ENCODE peak calls at places on chromosomes 3 and 15, in seven cellular contexts. One of them, this sample, is unnamed.

GRCh38 chr3:171261487-171261886 is 198.7 kb downstream of the TNIK start:
- DNase-seq in activated CD4-positive, alpha-beta T cell treated with anti-CD3 and anti-CD28 coated beads for 48 hours: no peak
- DNase-seq in activated gamma-delta T cell treated with Interleukin-2 at 50 U/mL for 16 hours: no peak
- DNase-seq in H54: peak
- DNase-seq in fibroblast of the aortic adventitia: no peak
- DNase-seq in D341Med: no peak
- DNase-seq in stimulated activated CD4-positive, alpha-beta T cell treated with anti-CD3 and anti-CD28 coated beads, Interleukin-12 subunit alpha, Interleukin-12 subunit beta, amount 100 ng/mL, for 4 hours: no peak
- DNase-seq in this sample: no peak

GRCh38 chr3:80554304-80554703 is 786.5 kb upstream of the ROBO1 start:
- DNase-seq in activated CD4-positive, alpha-beta T cell treated with anti-CD3 and anti-CD28 coated beads for 48 hours: no peak
- DNase-seq in activated gamma-delta T cell treated with Interleukin-2 at 50 U/mL for 16 hours: no peak
- DNase-seq in H54: no peak
- DNase-seq in fibroblast of the aortic adventitia: no peak
- DNase-seq in D341Med: no peak
- DNase-seq in stimulated activated CD4-positive, alpha-beta T cell treated with anti-CD3 and anti-CD28 coated beads, Interleukin-12 subunit alpha, Interleukin-12 subunit beta, amount 100 ng/mL, for 4 hours: no peak
- DNase-seq in this sample: no peak

GRCh38 chr3:141353652-141354495 is 14.4 kb upstream of the ZBTB38 start:
- DNase-seq in activated CD4-positive, alpha-beta T cell treated with anti-CD3 and anti-CD28 coated beads for 48 hours: no peak
- DNase-seq in activated gamma-delta T cell treated with Interleukin-2 at 50 U/mL for 16 hours: no peak
- DNase-seq in H54: no peak
- DNase-seq in fibroblast of the aortic adventitia: peak
- DNase-seq in D341Med: peak
- DNase-seq in stimulated activated CD4-positive, alpha-beta T cell treated with anti-CD3 and anti-CD28 coated beads, Interleukin-12 subunit alpha, Interleukin-12 subunit beta, amount 100 ng/mL, for 4 hours: no peak
- DNase-seq in this sample: no peak

GRCh38 chr3:110955301-110955880 is 116.2 kb upstream of the NECTIN3 start:
- DNase-seq in activated CD4-positive, alpha-beta T cell treated with anti-CD3 and anti-CD28 coated beads for 48 hours: no peak
- DNase-seq in activated gamma-delta T cell treated with Interleukin-2 at 50 U/mL for 16 hours: no peak
- DNase-seq in H54: no peak
- DNase-seq in fibroblast of the aortic adventitia: peak
- DNase-seq in D341Med: no peak
- DNase-seq in stimulated activated CD4-positive, alpha-beta T cell treated with anti-CD3 and anti-CD28 coated beads, Interleukin-12 subunit alpha, Interleukin-12 subunit beta, amount 100 ng/mL, for 4 hours: no peak
- DNase-seq in this sample: no peak

GRCh38 chr3:114746502-114746901 is 400.6 kb downstream of the ZBTB20 start:
- DNase-seq in activated CD4-positive, alpha-beta T cell treated with anti-CD3 and anti-CD28 coated beads for 48 hours: no peak
- DNase-seq in activated gamma-delta T cell treated with Interleukin-2 at 50 U/mL for 16 hours: no peak
- DNase-seq in H54: no peak
- DNase-seq in fibroblast of the aortic adventitia: peak
- DNase-seq in D341Med: no peak
- DNase-seq in stimulated activated CD4-positive, alpha-beta T cell treated with anti-CD3 and anti-CD28 coated beads, Interleukin-12 subunit alpha, Interleukin-12 subunit beta, amount 100 ng/mL, for 4 hours: no peak
- DNase-seq in this sample: no peak

GRCh38 chr3:173584093-173584833 is 186.7 kb downstream of the NLGN1 start:
- DNase-seq in activated CD4-positive, alpha-beta T cell treated with anti-CD3 and anti-CD28 coated beads for 48 hours: peak
- DNase-seq in activated gamma-delta T cell treated with Interleukin-2 at 50 U/mL for 16 hours: no peak
- DNase-seq in H54: no peak
- DNase-seq in fibroblast of the aortic adventitia: peak
- DNase-seq in D341Med: peak
- DNase-seq in stimulated activated CD4-positive, alpha-beta T cell treated with anti-CD3 and anti-CD28 coated beads, Interleukin-12 subunit alpha, Interleukin-12 subunit beta, amount 100 ng/mL, for 4 hours: no peak
- DNase-seq in this sample: no peak

GRCh38 chr3:96869316-96869715 is 54.9 kb downstream of the EPHA6 start:
- DNase-seq in activated CD4-positive, alpha-beta T cell treated with anti-CD3 and anti-CD28 coated beads for 48 hours: no peak
- DNase-seq in activated gamma-delta T cell treated with Interleukin-2 at 50 U/mL for 16 hours: no peak
- DNase-seq in H54: no peak
- DNase-seq in fibroblast of the aortic adventitia: no peak
- DNase-seq in D341Med: no peak
- DNase-seq in stimulated activated CD4-positive, alpha-beta T cell treated with anti-CD3 and anti-CD28 coated beads, Interleukin-12 subunit alpha, Interleukin-12 subunit beta, amount 100 ng/mL, for 4 hours: no peak
- DNase-seq in this sample: no peak

GRCh38 chr15:31360843-31361763 is 34.5 kb downstream of the KLF13 start:
- DNase-seq in activated CD4-positive, alpha-beta T cell treated with anti-CD3 and anti-CD28 coated beads for 48 hours: peak
- DNase-seq in activated gamma-delta T cell treated with Interleukin-2 at 50 U/mL for 16 hours: peak
- DNase-seq in H54: no peak
- DNase-seq in fibroblast of the aortic adventitia: no peak
- DNase-seq in D341Med: no peak
- DNase-seq in stimulated activated CD4-positive, alpha-beta T cell treated with anti-CD3 and anti-CD28 coated beads, Interleukin-12 subunit alpha, Interleukin-12 subunit beta, amount 100 ng/mL, for 4 hours: no peak
- DNase-seq in this sample: peak

GRCh38 chr3:32428092-32429068 is 36.7 kb downstream of the CMTM7 start:
- DNase-seq in activated CD4-positive, alpha-beta T cell treated with anti-CD3 and anti-CD28 coated beads for 48 hours: no peak
- DNase-seq in activated gamma-delta T cell treated with Interleukin-2 at 50 U/mL for 16 hours: peak
- DNase-seq in H54: no peak
- DNase-seq in fibroblast of the aortic adventitia: no peak
- DNase-seq in D341Med: no peak
- DNase-seq in stimulated activated CD4-positive, alpha-beta T cell treated with anti-CD3 and anti-CD28 coated beads, Interleukin-12 subunit alpha, Interleukin-12 subunit beta, amount 100 ng/mL, for 4 hours: no peak
- DNase-seq in this sample: no peak

GRCh38 chr3:34008191-34008590 is 209.8 kb downstream of the PDCD6IP start:
- DNase-seq in activated CD4-positive, alpha-beta T cell treated with anti-CD3 and anti-CD28 coated beads for 48 hours: no peak
- DNase-seq in activated gamma-delta T cell treated with Interleukin-2 at 50 U/mL for 16 hours: no peak
- DNase-seq in H54: no peak
- DNase-seq in fibroblast of the aortic adventitia: peak
- DNase-seq in D341Med: no peak
- DNase-seq in stimulated activated CD4-positive, alpha-beta T cell treated with anti-CD3 and anti-CD28 coated beads, Interleukin-12 subunit alpha, Interleukin-12 subunit beta, amount 100 ng/mL, for 4 hours: no peak
- DNase-seq in this sample: no peak

GRCh38 chr15:73697033-73697467 is 12.9 kb downstream of the CD276 start:
- DNase-seq in activated CD4-positive, alpha-beta T cell treated with anti-CD3 and anti-CD28 coated beads for 48 hours: peak
- DNase-seq in activated gamma-delta T cell treated with Interleukin-2 at 50 U/mL for 16 hours: peak
- DNase-seq in H54: peak
- DNase-seq in fibroblast of the aortic adventitia: peak
- DNase-seq in D341Med: no peak
- DNase-seq in stimulated activated CD4-positive, alpha-beta T cell treated with anti-CD3 and anti-CD28 coated beads, Interleukin-12 subunit alpha, Interleukin-12 subunit beta, amount 100 ng/mL, for 4 hours: peak
- DNase-seq in this sample: peak

GRCh38 chr15:31439328-31439727 is 112.7 kb downstream of the KLF13 start:
- DNase-seq in activated CD4-positive, alpha-beta T cell treated with anti-CD3 and anti-CD28 coated beads for 48 hours: peak
- DNase-seq in activated gamma-delta T cell treated with Interleukin-2 at 50 U/mL for 16 hours: no peak
- DNase-seq in H54: no peak
- DNase-seq in fibroblast of the aortic adventitia: no peak
- DNase-seq in D341Med: no peak
- DNase-seq in stimulated activated CD4-positive, alpha-beta T cell treated with anti-CD3 and anti-CD28 coated beads, Interleukin-12 subunit alpha, Interleukin-12 subunit beta, amount 100 ng/mL, for 4 hours: no peak
- DNase-seq in this sample: no peak

GRCh38 chr3:185959609-185960517 is 22.0 kb upstream of the TRA2B start:
- DNase-seq in activated CD4-positive, alpha-beta T cell treated with anti-CD3 and anti-CD28 coated beads for 48 hours: no peak
- DNase-seq in activated gamma-delta T cell treated with Interleukin-2 at 50 U/mL for 16 hours: no peak
- DNase-seq in H54: peak
- DNase-seq in fibroblast of the aortic adventitia: peak
- DNase-seq in D341Med: no peak
- DNase-seq in stimulated activated CD4-positive, alpha-beta T cell treated with anti-CD3 and anti-CD28 coated beads, Interleukin-12 subunit alpha, Interleukin-12 subunit beta, amount 100 ng/mL, for 4 hours: no peak
- DNase-seq in this sample: no peak

GRCh38 chr15:94327356-94327936 is 96.1 kb downstream of the MCTP2 start:
- DNase-seq in activated CD4-positive, alpha-beta T cell treated with anti-CD3 and anti-CD28 coated beads for 48 hours: no peak
- DNase-seq in activated gamma-delta T cell treated with Interleukin-2 at 50 U/mL for 16 hours: no peak
- DNase-seq in H54: no peak
- DNase-seq in fibroblast of the aortic adventitia: peak
- DNase-seq in D341Med: no peak
- DNase-seq in stimulated activated CD4-positive, alpha-beta T cell treated with anti-CD3 and anti-CD28 coated beads, Interleukin-12 subunit alpha, Interleukin-12 subunit beta, amount 100 ng/mL, for 4 hours: no peak
- DNase-seq in this sample: peak

GRCh38 chr3:141738636-141739363 is 702 bp downstream of the RNF7 start:
- DNase-seq in activated CD4-positive, alpha-beta T cell treated with anti-CD3 and anti-CD28 coated beads for 48 hours: peak
- DNase-seq in activated gamma-delta T cell treated with Interleukin-2 at 50 U/mL for 16 hours: peak
- DNase-seq in H54: peak
- DNase-seq in fibroblast of the aortic adventitia: peak
- DNase-seq in D341Med: no peak
- DNase-seq in stimulated activated CD4-positive, alpha-beta T cell treated with anti-CD3 and anti-CD28 coated beads, Interleukin-12 subunit alpha, Interleukin-12 subunit beta, amount 100 ng/mL, for 4 hours: no peak
- DNase-seq in this sample: no peak

GRCh38 chr3:72724070-72724469 is 124.2 kb downstream of the SHQ1 start:
- DNase-seq in activated CD4-positive, alpha-beta T cell treated with anti-CD3 and anti-CD28 coated beads for 48 hours: no peak
- DNase-seq in activated gamma-delta T cell treated with Interleukin-2 at 50 U/mL for 16 hours: no peak
- DNase-seq in H54: no peak
- DNase-seq in fibroblast of the aortic adventitia: no peak
- DNase-seq in D341Med: no peak
- DNase-seq in stimulated activated CD4-positive, alpha-beta T cell treated with anti-CD3 and anti-CD28 coated beads, Interleukin-12 subunit alpha, Interleukin-12 subunit beta, amount 100 ng/mL, for 4 hours: no peak
- DNase-seq in this sample: no peak

GRCh38 chr3:142863010-142863787 is 25.7 kb downstream of the PCOLCE2 start:
- DNase-seq in activated CD4-positive, alpha-beta T cell treated with anti-CD3 and anti-CD28 coated beads for 48 hours: no peak
- DNase-seq in activated gamma-delta T cell treated with Interleukin-2 at 50 U/mL for 16 hours: no peak
- DNase-seq in H54: no peak
- DNase-seq in fibroblast of the aortic adventitia: peak
- DNase-seq in D341Med: no peak
- DNase-seq in stimulated activated CD4-positive, alpha-beta T cell treated with anti-CD3 and anti-CD28 coated beads, Interleukin-12 subunit alpha, Interleukin-12 subunit beta, amount 100 ng/mL, for 4 hours: no peak
- DNase-seq in this sample: no peak

GRCh38 chr15:59741274-59741906 is 52.3 kb upstream of the BNIP2 start:
- DNase-seq in activated CD4-positive, alpha-beta T cell treated with anti-CD3 and anti-CD28 coated beads for 48 hours: no peak
- DNase-seq in activated gamma-delta T cell treated with Interleukin-2 at 50 U/mL for 16 hours: no peak
- DNase-seq in H54: no peak
- DNase-seq in fibroblast of the aortic adventitia: peak
- DNase-seq in D341Med: peak
- DNase-seq in stimulated activated CD4-positive, alpha-beta T cell treated with anti-CD3 and anti-CD28 coated beads, Interleukin-12 subunit alpha, Interleukin-12 subunit beta, amount 100 ng/mL, for 4 hours: no peak
- DNase-seq in this sample: no peak

GRCh38 chr3:10228248-10228950 is 19.9 kb upstream of the TATDN2 start:
- DNase-seq in activated CD4-positive, alpha-beta T cell treated with anti-CD3 and anti-CD28 coated beads for 48 hours: peak
- DNase-seq in activated gamma-delta T cell treated with Interleukin-2 at 50 U/mL for 16 hours: no peak
- DNase-seq in H54: no peak
- DNase-seq in fibroblast of the aortic adventitia: no peak
- DNase-seq in D341Med: no peak
- DNase-seq in stimulated activated CD4-positive, alpha-beta T cell treated with anti-CD3 and anti-CD28 coated beads, Interleukin-12 subunit alpha, Interleukin-12 subunit beta, amount 100 ng/mL, for 4 hours: peak
- DNase-seq in this sample: no peak

GRCh38 chr15:52052076-52052935 is 33.3 kb downstream of the MAPK6 start:
- DNase-seq in activated CD4-positive, alpha-beta T cell treated with anti-CD3 and anti-CD28 coated beads for 48 hours: no peak
- DNase-seq in activated gamma-delta T cell treated with Interleukin-2 at 50 U/mL for 16 hours: no peak
- DNase-seq in H54: no peak
- DNase-seq in fibroblast of the aortic adventitia: peak
- DNase-seq in D341Med: no peak
- DNase-seq in stimulated activated CD4-positive, alpha-beta T cell treated with anti-CD3 and anti-CD28 coated beads, Interleukin-12 subunit alpha, Interleukin-12 subunit beta, amount 100 ng/mL, for 4 hours: no peak
- DNase-seq in this sample: no peak

GRCh38 chr3:112602217-112602838 is 38.6 kb downstream of the CCDC80 start:
- DNase-seq in activated CD4-positive, alpha-beta T cell treated with anti-CD3 and anti-CD28 coated beads for 48 hours: no peak
- DNase-seq in activated gamma-delta T cell treated with Interleukin-2 at 50 U/mL for 16 hours: no peak
- DNase-seq in H54: no peak
- DNase-seq in fibroblast of the aortic adventitia: peak
- DNase-seq in D341Med: no peak
- DNase-seq in stimulated activated CD4-positive, alpha-beta T cell treated with anti-CD3 and anti-CD28 coated beads, Interleukin-12 subunit alpha, Interleukin-12 subunit beta, amount 100 ng/mL, for 4 hours: no peak
- DNase-seq in this sample: no peak

GRCh38 chr3:111923095-111923771 is 55.6 kb upstream of the ABHD10 start:
- DNase-seq in activated CD4-positive, alpha-beta T cell treated with anti-CD3 and anti-CD28 coated beads for 48 hours: no peak
- DNase-seq in activated gamma-delta T cell treated with Interleukin-2 at 50 U/mL for 16 hours: no peak
- DNase-seq in H54: no peak
- DNase-seq in fibroblast of the aortic adventitia: no peak
- DNase-seq in D341Med: no peak
- DNase-seq in stimulated activated CD4-positive, alpha-beta T cell treated with anti-CD3 and anti-CD28 coated beads, Interleukin-12 subunit alpha, Interleukin-12 subunit beta, amount 100 ng/mL, for 4 hours: no peak
- DNase-seq in this sample: no peak

GRCh38 chr15:77762747-77763146 is 130.0 kb upstream of the LINGO1 start:
- DNase-seq in activated CD4-positive, alpha-beta T cell treated with anti-CD3 and anti-CD28 coated beads for 48 hours: no peak
- DNase-seq in activated gamma-delta T cell treated with Interleukin-2 at 50 U/mL for 16 hours: no peak
- DNase-seq in H54: no peak
- DNase-seq in fibroblast of the aortic adventitia: no peak
- DNase-seq in D341Med: no peak
- DNase-seq in stimulated activated CD4-positive, alpha-beta T cell treated with anti-CD3 and anti-CD28 coated beads, Interleukin-12 subunit alpha, Interleukin-12 subunit beta, amount 100 ng/mL, for 4 hours: no peak
- DNase-seq in this sample: no peak

GRCh38 chr3:136664771-136665170 is 87.4 kb downstream of the STAG1 start:
- DNase-seq in activated CD4-positive, alpha-beta T cell treated with anti-CD3 and anti-CD28 coated beads for 48 hours: no peak
- DNase-seq in activated gamma-delta T cell treated with Interleukin-2 at 50 U/mL for 16 hours: no peak
- DNase-seq in H54: no peak
- DNase-seq in fibroblast of the aortic adventitia: no peak
- DNase-seq in D341Med: no peak
- DNase-seq in stimulated activated CD4-positive, alpha-beta T cell treated with anti-CD3 and anti-CD28 coated beads, Interleukin-12 subunit alpha, Interleukin-12 subunit beta, amount 100 ng/mL, for 4 hours: no peak
- DNase-seq in this sample: no peak

GRCh38 chr3:168100777-168101492 is 5.2 kb upstream of the GOLIM4 start:
- DNase-seq in activated CD4-positive, alpha-beta T cell treated with anti-CD3 and anti-CD28 coated beads for 48 hours: no peak
- DNase-seq in activated gamma-delta T cell treated with Interleukin-2 at 50 U/mL for 16 hours: no peak
- DNase-seq in H54: no peak
- DNase-seq in fibroblast of the aortic adventitia: peak
- DNase-seq in D341Med: no peak
- DNase-seq in stimulated activated CD4-positive, alpha-beta T cell treated with anti-CD3 and anti-CD28 coated beads, Interleukin-12 subunit alpha, Interleukin-12 subunit beta, amount 100 ng/mL, for 4 hours: no peak
- DNase-seq in this sample: no peak

GRCh38 chr3:178948546-178948945 is 123.1 kb downstream of the ZMAT3 start:
- DNase-seq in activated CD4-positive, alpha-beta T cell treated with anti-CD3 and anti-CD28 coated beads for 48 hours: no peak
- DNase-seq in activated gamma-delta T cell treated with Interleukin-2 at 50 U/mL for 16 hours: no peak
- DNase-seq in H54: no peak
- DNase-seq in fibroblast of the aortic adventitia: no peak
- DNase-seq in D341Med: no peak
- DNase-seq in stimulated activated CD4-positive, alpha-beta T cell treated with anti-CD3 and anti-CD28 coated beads, Interleukin-12 subunit alpha, Interleukin-12 subunit beta, amount 100 ng/mL, for 4 hours: no peak
- DNase-seq in this sample: no peak

GRCh38 chr3:8713901-8714759 is 19.5 kb upstream of the CAV3 start:
- DNase-seq in activated CD4-positive, alpha-beta T cell treated with anti-CD3 and anti-CD28 coated beads for 48 hours: no peak
- DNase-seq in activated gamma-delta T cell treated with Interleukin-2 at 50 U/mL for 16 hours: no peak
- DNase-seq in H54: no peak
- DNase-seq in fibroblast of the aortic adventitia: no peak
- DNase-seq in D341Med: peak
- DNase-seq in stimulated activated CD4-positive, alpha-beta T cell treated with anti-CD3 and anti-CD28 coated beads, Interleukin-12 subunit alpha, Interleukin-12 subunit beta, amount 100 ng/mL, for 4 hours: no peak
- DNase-seq in this sample: peak

GRCh38 chr3:129378949-129379348 is 49.5 kb downstream of the EFCAB12 start:
- DNase-seq in activated CD4-positive, alpha-beta T cell treated with anti-CD3 and anti-CD28 coated beads for 48 hours: no peak
- DNase-seq in activated gamma-delta T cell treated with Interleukin-2 at 50 U/mL for 16 hours: no peak
- DNase-seq in H54: no peak
- DNase-seq in fibroblast of the aortic adventitia: no peak
- DNase-seq in D341Med: no peak
- DNase-seq in stimulated activated CD4-positive, alpha-beta T cell treated with anti-CD3 and anti-CD28 coated beads, Interleukin-12 subunit alpha, Interleukin-12 subunit beta, amount 100 ng/mL, for 4 hours: no peak
- DNase-seq in this sample: no peak

GRCh38 chr15:90638241-90638691 is 78.9 kb upstream of the BLM start:
- DNase-seq in activated CD4-positive, alpha-beta T cell treated with anti-CD3 and anti-CD28 coated beads for 48 hours: no peak
- DNase-seq in activated gamma-delta T cell treated with Interleukin-2 at 50 U/mL for 16 hours: no peak
- DNase-seq in H54: no peak
- DNase-seq in fibroblast of the aortic adventitia: no peak
- DNase-seq in D341Med: peak
- DNase-seq in stimulated activated CD4-positive, alpha-beta T cell treated with anti-CD3 and anti-CD28 coated beads, Interleukin-12 subunit alpha, Interleukin-12 subunit beta, amount 100 ng/mL, for 4 hours: no peak
- DNase-seq in this sample: no peak

GRCh38 chr15:57611119-57611518 is 19.4 kb downstream of the MYZAP start:
- DNase-seq in activated CD4-positive, alpha-beta T cell treated with anti-CD3 and anti-CD28 coated beads for 48 hours: no peak
- DNase-seq in activated gamma-delta T cell treated with Interleukin-2 at 50 U/mL for 16 hours: no peak
- DNase-seq in H54: no peak
- DNase-seq in fibroblast of the aortic adventitia: no peak
- DNase-seq in D341Med: no peak
- DNase-seq in stimulated activated CD4-positive, alpha-beta T cell treated with anti-CD3 and anti-CD28 coated beads, Interleukin-12 subunit alpha, Interleukin-12 subunit beta, amount 100 ng/mL, for 4 hours: no peak
- DNase-seq in this sample: no peak

GRCh38 chr3:169695051-169695450 is 31.5 kb upstream of the MECOM start:
- DNase-seq in activated CD4-positive, alpha-beta T cell treated with anti-CD3 and anti-CD28 coated beads for 48 hours: no peak
- DNase-seq in activated gamma-delta T cell treated with Interleukin-2 at 50 U/mL for 16 hours: no peak
- DNase-seq in H54: no peak
- DNase-seq in fibroblast of the aortic adventitia: peak
- DNase-seq in D341Med: no peak
- DNase-seq in stimulated activated CD4-positive, alpha-beta T cell treated with anti-CD3 and anti-CD28 coated beads, Interleukin-12 subunit alpha, Interleukin-12 subunit beta, amount 100 ng/mL, for 4 hours: no peak
- DNase-seq in this sample: no peak

GRCh38 chr3:122146466-122146865 is 37.0 kb upstream of the CASR start:
- DNase-seq in activated CD4-positive, alpha-beta T cell treated with anti-CD3 and anti-CD28 coated beads for 48 hours: peak
- DNase-seq in activated gamma-delta T cell treated with Interleukin-2 at 50 U/mL for 16 hours: no peak
- DNase-seq in H54: no peak
- DNase-seq in fibroblast of the aortic adventitia: no peak
- DNase-seq in D341Med: no peak
- DNase-seq in stimulated activated CD4-positive, alpha-beta T cell treated with anti-CD3 and anti-CD28 coated beads, Interleukin-12 subunit alpha, Interleukin-12 subunit beta, amount 100 ng/mL, for 4 hours: peak
- DNase-seq in this sample: no peak

GRCh38 chr15:75776075-75776443 is 63.4 kb upstream of the CSPG4 start:
- DNase-seq in activated CD4-positive, alpha-beta T cell treated with anti-CD3 and anti-CD28 coated beads for 48 hours: no peak
- DNase-seq in activated gamma-delta T cell treated with Interleukin-2 at 50 U/mL for 16 hours: no peak
- DNase-seq in H54: no peak
- DNase-seq in fibroblast of the aortic adventitia: peak
- DNase-seq in D341Med: no peak
- DNase-seq in stimulated activated CD4-positive, alpha-beta T cell treated with anti-CD3 and anti-CD28 coated beads, Interleukin-12 subunit alpha, Interleukin-12 subunit beta, amount 100 ng/mL, for 4 hours: no peak
- DNase-seq in this sample: no peak

GRCh38 chr3:41350441-41350840 is 151.1 kb downstream of the CTNNB1 start:
- DNase-seq in activated CD4-positive, alpha-beta T cell treated with anti-CD3 and anti-CD28 coated beads for 48 hours: no peak
- DNase-seq in activated gamma-delta T cell treated with Interleukin-2 at 50 U/mL for 16 hours: no peak
- DNase-seq in H54: no peak
- DNase-seq in fibroblast of the aortic adventitia: no peak
- DNase-seq in D341Med: no peak
- DNase-seq in stimulated activated CD4-positive, alpha-beta T cell treated with anti-CD3 and anti-CD28 coated beads, Interleukin-12 subunit alpha, Interleukin-12 subunit beta, amount 100 ng/mL, for 4 hours: no peak
- DNase-seq in this sample: no peak

GRCh38 chr15:60809375-60809774 is 330.4 kb upstream of the ICE2 start:
- DNase-seq in activated CD4-positive, alpha-beta T cell treated with anti-CD3 and anti-CD28 coated beads for 48 hours: no peak
- DNase-seq in activated gamma-delta T cell treated with Interleukin-2 at 50 U/mL for 16 hours: no peak
- DNase-seq in H54: no peak
- DNase-seq in fibroblast of the aortic adventitia: no peak
- DNase-seq in D341Med: no peak
- DNase-seq in stimulated activated CD4-positive, alpha-beta T cell treated with anti-CD3 and anti-CD28 coated beads, Interleukin-12 subunit alpha, Interleukin-12 subunit beta, amount 100 ng/mL, for 4 hours: no peak
- DNase-seq in this sample: no peak

GRCh38 chr15:55526559-55527036 is 18.6 kb upstream of the DNAAF4 start:
- DNase-seq in activated CD4-positive, alpha-beta T cell treated with anti-CD3 and anti-CD28 coated beads for 48 hours: peak
- DNase-seq in activated gamma-delta T cell treated with Interleukin-2 at 50 U/mL for 16 hours: no peak
- DNase-seq in H54: peak
- DNase-seq in fibroblast of the aortic adventitia: peak
- DNase-seq in D341Med: peak
- DNase-seq in stimulated activated CD4-positive, alpha-beta T cell treated with anti-CD3 and anti-CD28 coated beads, Interleukin-12 subunit alpha, Interleukin-12 subunit beta, amount 100 ng/mL, for 4 hours: no peak
- DNase-seq in this sample: peak

GRCh38 chr3:78994174-78995027 is 773.4 kb downstream of the ROBO1 start:
- DNase-seq in activated CD4-positive, alpha-beta T cell treated with anti-CD3 and anti-CD28 coated beads for 48 hours: no peak
- DNase-seq in activated gamma-delta T cell treated with Interleukin-2 at 50 U/mL for 16 hours: no peak
- DNase-seq in H54: no peak
- DNase-seq in fibroblast of the aortic adventitia: no peak
- DNase-seq in D341Med: no peak
- DNase-seq in stimulated activated CD4-positive, alpha-beta T cell treated with anti-CD3 and anti-CD28 coated beads, Interleukin-12 subunit alpha, Interleukin-12 subunit beta, amount 100 ng/mL, for 4 hours: no peak
- DNase-seq in this sample: no peak

GRCh38 chr3:9416139-9416780 is 18.8 kb downstream of the SETD5 start:
- DNase-seq in activated CD4-positive, alpha-beta T cell treated with anti-CD3 and anti-CD28 coated beads for 48 hours: no peak
- DNase-seq in activated gamma-delta T cell treated with Interleukin-2 at 50 U/mL for 16 hours: no peak
- DNase-seq in H54: no peak
- DNase-seq in fibroblast of the aortic adventitia: peak
- DNase-seq in D341Med: no peak
- DNase-seq in stimulated activated CD4-positive, alpha-beta T cell treated with anti-CD3 and anti-CD28 coated beads, Interleukin-12 subunit alpha, Interleukin-12 subunit beta, amount 100 ng/mL, for 4 hours: no peak
- DNase-seq in this sample: no peak

This sample was measured in GM12891.